ENCODE peak calls at places on chromosomes 4 and X, in ten cellular contexts. One of them, this sample, is unnamed. For H3K36me3 and H3K4me1, the result is how much of the 10 kb centered on the place peaks cover.

GRCh38 chrX:23341452-23341851 is 6.8 kb downstream of the PTCHD1 start:
- DNase-seq in effector memory CD4-positive, alpha-beta T cell: no peak
- DNase-seq in colonic mucosa: peak
- DNase-seq in right lobe of liver: no peak
- DNase-seq in heart right ventricle: no peak
- DNase-seq in lower lobe of right lung: no peak
- DNase-seq in NT2/D1: no peak
- DNase-seq in IMR-90: no peak
- DNase-seq in pancreas: no peak
- DNase-seq in GM23248: no peak
- DNase-seq in this sample: no peak

GRCh38 chr4:8913858-8914460 is 42.3 kb upstream of the HMX1 start:
- DNase-seq in effector memory CD4-positive, alpha-beta T cell: no peak
- DNase-seq in colonic mucosa: peak
- DNase-seq in right lobe of liver: peak
- DNase-seq in heart right ventricle: no peak
- DNase-seq in lower lobe of right lung: no peak
- DNase-seq in NT2/D1: no peak
- DNase-seq in IMR-90: no peak
- DNase-seq in pancreas: peak
- DNase-seq in GM23248: no peak
- DNase-seq in this sample: no peak

GRCh38 chrX:153981771-153982533 is 9.4 kb downstream of the TMEM187 start:
- DNase-seq in effector memory CD4-positive, alpha-beta T cell: peak
- DNase-seq in colonic mucosa: no peak
- DNase-seq in right lobe of liver: peak
- DNase-seq in heart right ventricle: no peak
- DNase-seq in lower lobe of right lung: peak
- DNase-seq in NT2/D1: no peak
- DNase-seq in IMR-90: no peak
- DNase-seq in pancreas: no peak
- DNase-seq in GM23248: no peak
- DNase-seq in this sample: no peak

GRCh38 chr4:17385403-17385802 is 126.5 kb downstream of the QDPR start:
- DNase-seq in effector memory CD4-positive, alpha-beta T cell: no peak
- DNase-seq in colonic mucosa: no peak
- DNase-seq in right lobe of liver: peak
- DNase-seq in heart right ventricle: peak
- DNase-seq in lower lobe of right lung: no peak
- DNase-seq in NT2/D1: no peak
- DNase-seq in IMR-90: peak
- DNase-seq in pancreas: no peak
- DNase-seq in GM23248: peak
- DNase-seq in this sample: peak

GRCh38 chr4:2092653-2093000 is 33.5 kb downstream of the NAT8L start:
- DNase-seq in effector memory CD4-positive, alpha-beta T cell: no peak
- DNase-seq in colonic mucosa: no peak
- DNase-seq in right lobe of liver: peak
- DNase-seq in heart right ventricle: no peak
- DNase-seq in lower lobe of right lung: no peak
- DNase-seq in NT2/D1: no peak
- DNase-seq in IMR-90: no peak
- DNase-seq in pancreas: no peak
- DNase-seq in GM23248: no peak
- DNase-seq in this sample: peak

GRCh38 chrX:7120578-7121219 is 26.8 kb upstream of the STS start:
- DNase-seq in effector memory CD4-positive, alpha-beta T cell: no peak
- DNase-seq in colonic mucosa: no peak
- DNase-seq in right lobe of liver: no peak
- DNase-seq in heart right ventricle: no peak
- DNase-seq in lower lobe of right lung: no peak
- DNase-seq in NT2/D1: no peak
- DNase-seq in IMR-90: peak
- DNase-seq in pancreas: no peak
- DNase-seq in GM23248: peak
- DNase-seq in this sample: peak

GRCh38 chr4:163622351-163623051 is 128.0 kb downstream of the TMA16 start:
- DNase-seq in effector memory CD4-positive, alpha-beta T cell: no peak
- DNase-seq in colonic mucosa: no peak
- DNase-seq in right lobe of liver: no peak
- DNase-seq in heart right ventricle: no peak
- DNase-seq in lower lobe of right lung: no peak
- DNase-seq in NT2/D1: no peak
- DNase-seq in IMR-90: no peak
- DNase-seq in pancreas: no peak
- DNase-seq in GM23248: no peak
- DNase-seq in this sample: no peak

GRCh38 chrX:13646154-13646549 is 6.8 kb upstream of the TCEANC start:
- DNase-seq in effector memory CD4-positive, alpha-beta T cell: no peak
- DNase-seq in colonic mucosa: peak
- DNase-seq in right lobe of liver: peak
- DNase-seq in heart right ventricle: peak
- DNase-seq in lower lobe of right lung: peak
- DNase-seq in NT2/D1: peak
- DNase-seq in IMR-90: peak
- DNase-seq in pancreas: peak
- DNase-seq in GM23248: peak
- DNase-seq in this sample: peak

GRCh38 chr4:82733636-82734035 is 65.0 kb downstream of the SCD5 start:
- DNase-seq in effector memory CD4-positive, alpha-beta T cell: no peak
- DNase-seq in colonic mucosa: no peak
- DNase-seq in right lobe of liver: no peak
- DNase-seq in heart right ventricle: no peak
- DNase-seq in lower lobe of right lung: no peak
- DNase-seq in NT2/D1: no peak
- DNase-seq in IMR-90: peak
- DNase-seq in pancreas: peak
- DNase-seq in GM23248: peak
- DNase-seq in this sample: no peak

GRCh38 chr4:69830529-69831269 is 29.2 kb downstream of the SULT1E1 start:
- DNase-seq in effector memory CD4-positive, alpha-beta T cell: no peak
- DNase-seq in colonic mucosa: peak
- DNase-seq in right lobe of liver: peak
- DNase-seq in heart right ventricle: no peak
- DNase-seq in lower lobe of right lung: no peak
- DNase-seq in NT2/D1: no peak
- DNase-seq in IMR-90: no peak
- DNase-seq in pancreas: peak
- DNase-seq in GM23248: peak
- DNase-seq in this sample: no peak

GRCh38 chr4:13452927-13453579 is 31.1 kb downstream of the RAB28 start:
- DNase-seq in effector memory CD4-positive, alpha-beta T cell: no peak
- DNase-seq in colonic mucosa: no peak
- DNase-seq in right lobe of liver: no peak
- DNase-seq in heart right ventricle: no peak
- DNase-seq in lower lobe of right lung: no peak
- DNase-seq in NT2/D1: no peak
- DNase-seq in IMR-90: no peak
- DNase-seq in pancreas: no peak
- DNase-seq in GM23248: no peak
- DNase-seq in this sample: no peak

GRCh38 chrX:150903110-150903508 is 4.6 kb upstream of the CD99L2 start:
- DNase-seq in effector memory CD4-positive, alpha-beta T cell: no peak
- DNase-seq in colonic mucosa: no peak
- DNase-seq in right lobe of liver: no peak
- DNase-seq in heart right ventricle: no peak
- DNase-seq in lower lobe of right lung: no peak
- DNase-seq in NT2/D1: peak
- DNase-seq in IMR-90: no peak
- DNase-seq in pancreas: no peak
- DNase-seq in GM23248: no peak
- DNase-seq in this sample: no peak

GRCh38 chr4:114734581-114734980 is 136.0 kb downstream of the UGT8 start:
- DNase-seq in effector memory CD4-positive, alpha-beta T cell: no peak
- DNase-seq in colonic mucosa: no peak
- DNase-seq in right lobe of liver: no peak
- DNase-seq in heart right ventricle: no peak
- DNase-seq in lower lobe of right lung: no peak
- DNase-seq in NT2/D1: no peak
- DNase-seq in IMR-90: no peak
- DNase-seq in pancreas: no peak
- DNase-seq in GM23248: no peak
- DNase-seq in this sample: peak

GRCh38 chrX:37468111-37468739 is 103.2 kb upstream of the LANCL3 start:
- DNase-seq in effector memory CD4-positive, alpha-beta T cell: no peak
- DNase-seq in colonic mucosa: no peak
- DNase-seq in right lobe of liver: no peak
- DNase-seq in heart right ventricle: no peak
- DNase-seq in lower lobe of right lung: no peak
- DNase-seq in NT2/D1: no peak
- DNase-seq in IMR-90: no peak
- DNase-seq in pancreas: no peak
- DNase-seq in GM23248: no peak
- DNase-seq in this sample: no peak

GRCh38 chr4:95204873-95205272 is 343.9 kb downstream of the UNC5C start:
- DNase-seq in effector memory CD4-positive, alpha-beta T cell: no peak
- DNase-seq in colonic mucosa: no peak
- DNase-seq in right lobe of liver: no peak
- DNase-seq in heart right ventricle: no peak
- DNase-seq in lower lobe of right lung: no peak
- DNase-seq in NT2/D1: no peak
- DNase-seq in IMR-90: no peak
- DNase-seq in pancreas: no peak
- DNase-seq in GM23248: peak
- DNase-seq in this sample: peak

GRCh38 chr4:38923746-38924145 is 56.1 kb downstream of the FAM114A1 start:
- DNase-seq in effector memory CD4-positive, alpha-beta T cell: no peak
- DNase-seq in colonic mucosa: no peak
- DNase-seq in right lobe of liver: no peak
- DNase-seq in heart right ventricle: no peak
- DNase-seq in lower lobe of right lung: no peak
- DNase-seq in NT2/D1: no peak
- DNase-seq in IMR-90: no peak
- DNase-seq in pancreas: no peak
- DNase-seq in GM23248: no peak
- DNase-seq in this sample: no peak
- H3K36me3 ChIP-seq in effector memory CD4-positive, alpha-beta T cell: under half
- H3K36me3 ChIP-seq in colonic mucosa: under half
- H3K36me3 ChIP-seq in right lobe of liver: under half
- H3K36me3 ChIP-seq in heart right ventricle: under half
- H3K36me3 ChIP-seq in lower lobe of right lung: half or more
- H3K36me3 ChIP-seq in NT2/D1: under half
- H3K36me3 ChIP-seq in IMR-90: half or more
- H3K36me3 ChIP-seq in pancreas: under half
- H3K36me3 ChIP-seq in GM23248: half or more
- H3K36me3 ChIP-seq in this sample: under half

GRCh38 chr4:16079046-16079445 is 4.8 kb downstream of the PROM1 start:
- DNase-seq in effector memory CD4-positive, alpha-beta T cell: no peak
- DNase-seq in colonic mucosa: no peak
- DNase-seq in right lobe of liver: no peak
- DNase-seq in heart right ventricle: no peak
- DNase-seq in lower lobe of right lung: no peak
- DNase-seq in NT2/D1: no peak
- DNase-seq in IMR-90: peak
- DNase-seq in pancreas: no peak
- DNase-seq in GM23248: no peak
- DNase-seq in this sample: peak
- H3K4me1 ChIP-seq in effector memory CD4-positive, alpha-beta T cell: under half
- H3K4me1 ChIP-seq in colonic mucosa: under half
- H3K4me1 ChIP-seq in right lobe of liver: under half
- H3K4me1 ChIP-seq in heart right ventricle: under half
- H3K4me1 ChIP-seq in lower lobe of right lung: under half
- H3K4me1 ChIP-seq in NT2/D1: under half
- H3K4me1 ChIP-seq in IMR-90: under half
- H3K4me1 ChIP-seq in pancreas: under half
- H3K4me1 ChIP-seq in GM23248: under half
- H3K4me1 ChIP-seq in this sample: under half

GRCh38 chrX:9279271-9279596 is 185.6 kb upstream of the TBL1X start:
- DNase-seq in effector memory CD4-positive, alpha-beta T cell: no peak
- DNase-seq in colonic mucosa: no peak
- DNase-seq in right lobe of liver: no peak
- DNase-seq in heart right ventricle: no peak
- DNase-seq in lower lobe of right lung: no peak
- DNase-seq in NT2/D1: no peak
- DNase-seq in IMR-90: peak
- DNase-seq in pancreas: no peak
- DNase-seq in GM23248: peak
- DNase-seq in this sample: no peak
- H3K4me3 ChIP-seq in effector memory CD4-positive, alpha-beta T cell: no peak
- H3K4me3 ChIP-seq in colonic mucosa: no peak
- H3K4me3 ChIP-seq in right lobe of liver: no peak
- H3K4me3 ChIP-seq in heart right ventricle: no peak
- H3K4me3 ChIP-seq in lower lobe of right lung: peak
- H3K4me3 ChIP-seq in NT2/D1: no peak
- H3K4me3 ChIP-seq in IMR-90: peak
- H3K4me3 ChIP-seq in pancreas: no peak
- H3K4me3 ChIP-seq in GM23248: peak
- H3K4me3 ChIP-seq in this sample: no peak

GRCh38 chr4:7763106-7763505 is 176.6 kb downstream of the AFAP1 start:
- DNase-seq in effector memory CD4-positive, alpha-beta T cell: no peak
- DNase-seq in colonic mucosa: no peak
- DNase-seq in right lobe of liver: no peak
- DNase-seq in heart right ventricle: no peak
- DNase-seq in lower lobe of right lung: peak
- DNase-seq in NT2/D1: no peak
- DNase-seq in IMR-90: no peak
- DNase-seq in pancreas: no peak
- DNase-seq in GM23248: no peak
- DNase-seq in this sample: no peak

GRCh38 chr4:7764466-7764865 is 175.2 kb downstream of the AFAP1 start:
- DNase-seq in effector memory CD4-positive, alpha-beta T cell: no peak
- DNase-seq in colonic mucosa: no peak
- DNase-seq in right lobe of liver: no peak
- DNase-seq in heart right ventricle: no peak
- DNase-seq in lower lobe of right lung: peak
- DNase-seq in NT2/D1: no peak
- DNase-seq in IMR-90: no peak
- DNase-seq in pancreas: no peak
- DNase-seq in GM23248: no peak
- DNase-seq in this sample: no peak

GRCh38 chr4:7765676-7766075 is 174.0 kb downstream of the AFAP1 start:
- DNase-seq in effector memory CD4-positive, alpha-beta T cell: no peak
- DNase-seq in colonic mucosa: no peak
- DNase-seq in right lobe of liver: no peak
- DNase-seq in heart right ventricle: no peak
- DNase-seq in lower lobe of right lung: no peak
- DNase-seq in NT2/D1: no peak
- DNase-seq in IMR-90: no peak
- DNase-seq in pancreas: no peak
- DNase-seq in GM23248: no peak
- DNase-seq in this sample: no peak

GRCh38 chr4:7762376-7763040 is 177.2 kb downstream of the AFAP1 start:
- DNase-seq in effector memory CD4-positive, alpha-beta T cell: no peak
- DNase-seq in colonic mucosa: no peak
- DNase-seq in right lobe of liver: no peak
- DNase-seq in heart right ventricle: no peak
- DNase-seq in lower lobe of right lung: peak
- DNase-seq in NT2/D1: no peak
- DNase-seq in IMR-90: no peak
- DNase-seq in pancreas: no peak
- DNase-seq in GM23248: no peak
- DNase-seq in this sample: no peak

DNA sequence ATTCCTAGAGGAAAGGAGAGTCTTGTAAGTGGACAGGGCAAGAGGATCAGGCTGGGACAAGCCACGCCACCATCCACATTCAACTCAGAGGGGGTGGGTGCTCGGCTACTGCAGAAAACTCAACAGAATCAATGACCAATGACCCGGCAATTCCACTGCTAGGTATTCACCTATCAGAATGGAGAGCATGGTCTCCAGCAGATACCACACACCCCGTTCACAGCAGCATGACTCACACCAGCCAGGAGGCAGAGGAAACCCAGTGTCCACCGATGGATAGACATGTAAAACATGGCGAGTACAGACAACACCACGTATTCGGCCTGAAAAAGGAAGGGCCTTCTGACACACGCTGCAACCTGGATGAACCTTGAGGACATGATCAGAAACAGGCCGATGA is 175.9 kb downstream of the AFAP1 start:
- DNase-seq in effector memory CD4-positive, alpha-beta T cell: no peak
- DNase-seq in colonic mucosa: no peak
- DNase-seq in right lobe of liver: no peak
- DNase-seq in heart right ventricle: no peak
- DNase-seq in lower lobe of right lung: no peak
- DNase-seq in NT2/D1: no peak
- DNase-seq in IMR-90: peak
- DNase-seq in pancreas: no peak
- DNase-seq in GM23248: peak
- DNase-seq in this sample: no peak
- H3K36me3 ChIP-seq in effector memory CD4-positive, alpha-beta T cell: under half
- H3K36me3 ChIP-seq in colonic mucosa: under half
- H3K36me3 ChIP-seq in right lobe of liver: under half
- H3K36me3 ChIP-seq in heart right ventricle: under half
- H3K36me3 ChIP-seq in lower lobe of right lung: half or more
- H3K36me3 ChIP-seq in NT2/D1: half or more
- H3K36me3 ChIP-seq in IMR-90: half or more
- H3K36me3 ChIP-seq in pancreas: under half
- H3K36me3 ChIP-seq in GM23248: half or more
- H3K36me3 ChIP-seq in this sample: under half